ENCODE peak calls at places on chromosomes 4 and X, in four cellular contexts. One of them, this sample, is unnamed.

GRCh38 chr4:113016377-113016776 is 33.1 kb upstream of the ANK2 start:
- DNase-seq in K562: no peak
- DNase-seq in SK-N-SH: no peak
- DNase-seq in HepG2: no peak
- DNase-seq in this sample: no peak

GRCh38 chr4:122305853-122306252 is 73.0 kb upstream of the ADAD1 start:
- DNase-seq in SK-N-SH: no peak
- DNase-seq in HepG2: no peak
- DNase-seq in K562: no peak
- DNase-seq in this sample: no peak

GRCh38 chrX:8726031-8726652 is 5.8 kb downstream of the ANOS1 start:
- DNase-seq in K562: no peak
- DNase-seq in HepG2: no peak
- DNase-seq in SK-N-SH: no peak
- DNase-seq in this sample: no peak

GRCh38 chr4:98148856-98149255 is 5.6 kb upstream of the STPG2 start:
- DNase-seq in SK-N-SH: no peak
- DNase-seq in K562: no peak
- DNase-seq in HepG2: no peak
- DNase-seq in this sample: no peak

GRCh38 chr4:141388483-141388882 is 167.8 kb downstream of the ZNF330 start:
- DNase-seq in K562: no peak
- DNase-seq in SK-N-SH: no peak
- DNase-seq in HepG2: no peak
- DNase-seq in this sample: no peak

GRCh38 chrX:115573172-115573571 is 12.2 kb downstream of the PLS3 start:
- DNase-seq in SK-N-SH: no peak
- DNase-seq in K562: no peak
- DNase-seq in HepG2: no peak
- DNase-seq in this sample: no peak

GRCh38 chrX:152601848-152602616 is 35.7 kb upstream of the GABRQ start:
- DNase-seq in SK-N-SH: peak
- DNase-seq in K562: peak
- DNase-seq in HepG2: peak
- DNase-seq in this sample: peak

GRCh38 chrX:13396887-13397286 is 77.0 kb upstream of the ATXN3L start:
- DNase-seq in K562: no peak
- DNase-seq in SK-N-SH: no peak
- DNase-seq in HepG2: no peak
- DNase-seq in this sample: no peak

GRCh38 chr4:119632216-119632615 is 3.6 kb upstream of the PDE5A start:
- DNase-seq in HepG2: no peak
- DNase-seq in SK-N-SH: no peak
- DNase-seq in K562: no peak
- DNase-seq in this sample: no peak

GRCh38 chr4:143352052-143352451 is 15.4 kb downstream of the GAB1 start:
- DNase-seq in SK-N-SH: peak
- DNase-seq in HepG2: no peak
- DNase-seq in K562: no peak
- DNase-seq in this sample: no peak

GRCh38 chrX:66000628-66001275 is 39.1 kb downstream of the VSIG4 start:
- DNase-seq in HepG2: no peak
- DNase-seq in SK-N-SH: no peak
- DNase-seq in K562: no peak
- DNase-seq in this sample: no peak

GRCh38 chr4:87469390-87469789 is 47.0 kb downstream of the NUDT9 start:
- DNase-seq in HepG2: no peak
- DNase-seq in K562: no peak
- DNase-seq in SK-N-SH: no peak
- DNase-seq in this sample: no peak

GRCh38 chr4:115723621-115724020 is 610.2 kb upstream of the NDST4 start:
- DNase-seq in HepG2: no peak
- DNase-seq in SK-N-SH: no peak
- DNase-seq in K562: no peak
- DNase-seq in this sample: no peak

GRCh38 chr4:38985363-38986065 is 46.7 kb downstream of the TMEM156 start:
- DNase-seq in K562: no peak
- DNase-seq in HepG2: no peak
- DNase-seq in SK-N-SH: no peak
- DNase-seq in this sample: no peak

GRCh38 chr4:101232074-101232776 is 115.1 kb downstream of the PPP3CA start:
- DNase-seq in K562: no peak
- DNase-seq in HepG2: no peak
- DNase-seq in SK-N-SH: no peak
- DNase-seq in this sample: no peak

GRCh38 chrX:40434947-40435346 is 145.8 kb upstream of the ATP6AP2 start:
- DNase-seq in SK-N-SH: peak
- DNase-seq in K562: peak
- DNase-seq in HepG2: no peak
- DNase-seq in this sample: no peak

GRCh38 chrX:40434443-40434842 is 146.3 kb upstream of the ATP6AP2 start:
- DNase-seq in SK-N-SH: no peak
- DNase-seq in HepG2: no peak
- DNase-seq in K562: no peak
- DNase-seq in this sample: no peak

GRCh38 chrX:40439625-40440532 is 140.9 kb upstream of the ATP6AP2 start:
- DNase-seq in HepG2: no peak
- DNase-seq in K562: no peak
- DNase-seq in SK-N-SH: no peak
- DNase-seq in this sample: no peak

GRCh38 chrX:40440841-40441240 is 139.9 kb upstream of the ATP6AP2 start:
- DNase-seq in K562: no peak
- DNase-seq in SK-N-SH: no peak
- DNase-seq in HepG2: no peak
- DNase-seq in this sample: no peak

GRCh38 chrX:40437348-40437747 is 143.4 kb upstream of the ATP6AP2 start:
- DNase-seq in HepG2: no peak
- DNase-seq in K562: no peak
- DNase-seq in SK-N-SH: no peak
- DNase-seq in this sample: no peak
- TF ChIP-seq ELF1 in HepG2: no peak
- TF ChIP-seq ELF1 in K562: no peak
- TF ChIP-seq ELF1 in SK-N-SH: no peak
- TF ChIP-seq ELF1 in this sample: no peak

DNA sequence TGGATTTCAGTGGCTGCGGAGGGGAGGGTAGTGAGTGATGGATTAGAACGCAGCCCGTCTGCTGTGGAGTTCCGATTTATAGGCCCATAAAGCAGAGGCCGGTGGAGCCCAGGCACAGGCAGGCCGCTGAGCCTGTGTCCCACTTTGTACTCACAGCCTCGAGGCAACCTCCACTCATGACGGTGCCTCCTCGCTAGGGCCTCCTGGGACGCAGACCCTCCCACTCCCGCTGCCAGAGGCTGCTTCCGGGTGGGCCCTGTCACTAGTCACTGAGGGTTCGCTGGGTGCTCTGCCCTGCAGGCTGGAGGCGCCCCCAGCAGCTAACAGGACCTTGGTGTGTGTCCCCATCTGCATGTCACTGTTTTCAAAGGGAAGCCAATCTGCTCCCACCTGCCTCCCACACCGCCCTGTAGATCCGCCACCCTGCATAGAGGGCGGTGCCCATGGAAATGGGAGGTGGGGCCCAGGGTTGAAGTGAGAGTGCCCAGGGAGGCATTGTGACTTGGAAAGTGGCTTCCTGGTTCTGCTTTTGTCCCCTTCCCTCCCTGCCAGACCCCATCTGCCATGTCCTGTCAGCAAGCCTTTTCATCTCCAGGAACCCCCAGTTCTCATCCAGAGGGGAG is 135.5 kb upstream of the PSAPL1 start:
- DNase-seq in SK-N-SH: no peak
- DNase-seq in HepG2: no peak
- DNase-seq in K562: no peak
- DNase-seq in this sample: no peak
- TF ChIP-seq ELF1 in SK-N-SH: no peak
- TF ChIP-seq ELF1 in HepG2: no peak
- TF ChIP-seq ELF1 in K562: no peak
- TF ChIP-seq ELF1 in this sample: no peak

GRCh38 chr4:104352211-104352610 is 142.5 kb downstream of the CXXC4 start:
- DNase-seq in SK-N-SH: no peak
- DNase-seq in HepG2: peak
- DNase-seq in K562: no peak
- DNase-seq in this sample: no peak
- TF ChIP-seq ELF1 in SK-N-SH: no peak
- TF ChIP-seq ELF1 in HepG2: no peak
- TF ChIP-seq ELF1 in K562: no peak
- TF ChIP-seq ELF1 in this sample: no peak

DNA sequence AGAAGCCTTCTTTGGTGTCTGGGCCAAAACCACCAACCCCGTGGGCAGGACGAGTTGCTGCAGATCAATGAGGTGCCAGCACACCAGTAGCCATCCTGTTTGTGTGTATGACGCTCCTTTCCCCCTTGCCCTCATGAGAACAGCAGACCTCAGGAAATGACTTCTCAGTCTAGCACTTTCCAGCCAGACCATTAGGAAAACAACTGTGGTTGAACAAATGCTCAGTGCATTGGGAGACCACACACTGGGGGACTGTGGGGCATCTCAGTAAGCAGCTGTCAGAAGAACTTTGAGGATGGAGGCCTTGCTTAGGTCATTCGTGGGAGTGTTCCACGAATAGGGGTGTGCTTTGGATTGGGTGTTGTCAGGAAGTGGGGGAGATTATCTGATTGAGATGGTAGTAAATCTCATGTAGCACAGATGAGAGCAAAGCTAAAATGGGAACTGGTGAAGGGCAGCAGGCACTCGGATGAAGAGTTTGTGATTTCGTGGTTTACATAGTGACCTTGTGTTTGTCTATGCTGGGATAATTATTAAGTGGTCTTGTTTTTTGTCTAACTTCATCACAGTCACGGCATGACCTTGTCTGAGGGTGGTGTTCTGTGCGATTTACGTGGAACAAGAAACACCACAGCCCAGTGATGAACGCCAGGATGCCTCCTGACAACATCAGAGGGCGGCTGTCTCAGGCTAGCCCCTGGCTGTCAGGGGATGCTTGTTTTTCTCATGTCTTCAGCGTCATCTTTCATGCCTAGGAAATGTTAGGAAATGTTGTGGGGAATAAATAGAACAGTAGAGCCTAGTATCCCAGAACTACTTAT is 70.1 kb downstream of the USP46 start:
- DNase-seq in SK-N-SH: no peak
- DNase-seq in HepG2: no peak
- DNase-seq in K562: no peak
- DNase-seq in this sample: no peak
- TF ChIP-seq ELF1 in SK-N-SH: no peak
- TF ChIP-seq ELF1 in HepG2: no peak
- TF ChIP-seq ELF1 in K562: no peak
- TF ChIP-seq ELF1 in this sample: no peak

GRCh38 chrX:101659601-101660063 is at the start of gene ARMCX2:
- DNase-seq in K562: no peak
- DNase-seq in HepG2: no peak
- DNase-seq in SK-N-SH: peak
- DNase-seq in this sample: no peak
- TF ChIP-seq ELF1 in K562: no peak
- TF ChIP-seq ELF1 in HepG2: no peak
- TF ChIP-seq ELF1 in SK-N-SH: no peak
- TF ChIP-seq ELF1 in this sample: no peak

DNA sequence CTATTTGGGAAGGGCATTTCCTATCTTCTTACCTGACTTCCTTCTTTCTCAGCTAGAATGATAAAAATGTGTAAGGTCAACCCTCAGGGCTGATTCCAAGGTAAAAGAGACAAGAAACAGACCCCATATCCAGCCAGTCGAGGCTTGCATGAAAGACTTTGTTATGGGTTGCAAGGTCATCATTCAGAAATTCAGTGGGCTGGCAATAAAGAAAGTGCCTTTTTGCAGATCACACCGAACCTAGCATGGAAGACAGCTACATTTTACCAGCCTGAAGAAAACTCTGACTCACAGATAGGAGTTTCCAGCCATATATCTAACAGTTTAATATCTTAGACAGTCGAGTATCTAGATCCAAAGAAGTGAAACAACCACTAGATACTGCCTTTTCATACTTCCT is 87.4 kb downstream of the PDGFC start:
- DNase-seq in K562: no peak
- DNase-seq in HepG2: no peak
- DNase-seq in SK-N-SH: no peak
- DNase-seq in this sample: no peak
- TF ChIP-seq ELF1 in K562: no peak
- TF ChIP-seq ELF1 in HepG2: no peak
- TF ChIP-seq ELF1 in SK-N-SH: no peak
- TF ChIP-seq ELF1 in this sample: no peak

DNA sequence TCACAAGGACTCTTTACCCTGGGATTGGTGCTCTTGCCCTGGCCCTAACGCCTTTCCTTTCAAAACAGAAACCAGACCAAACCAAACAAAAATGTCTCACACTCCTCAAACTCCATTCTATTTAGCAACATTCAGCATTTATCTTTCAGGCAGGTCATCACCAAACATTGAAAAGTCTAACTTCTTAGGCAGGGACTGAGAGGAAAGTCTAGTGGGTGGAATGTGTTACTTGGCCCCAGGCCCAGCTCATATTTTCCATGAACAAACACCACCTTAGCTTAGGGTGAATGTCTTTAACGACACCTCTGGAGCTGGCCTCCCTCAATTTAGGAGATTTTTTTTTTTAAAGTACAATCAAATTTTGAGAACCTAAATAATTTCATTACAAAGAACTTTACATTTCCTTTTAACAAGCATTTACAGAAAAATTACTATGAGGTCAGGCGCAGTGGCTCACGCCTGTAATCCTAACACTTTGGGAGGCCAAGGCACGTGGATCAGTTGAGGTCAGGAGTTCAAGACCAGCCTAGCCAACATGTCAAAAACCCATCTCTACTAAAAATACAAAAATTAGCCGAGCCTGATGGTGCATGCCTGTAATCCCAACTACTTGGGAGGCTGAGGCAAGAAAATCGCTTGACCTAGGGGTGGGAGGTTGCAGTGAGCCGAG is 10.2 kb upstream of the N4BP2 start:
- DNase-seq in SK-N-SH: no peak
- DNase-seq in HepG2: peak
- DNase-seq in K562: peak
- DNase-seq in this sample: no peak
- TF ChIP-seq ELF1 in SK-N-SH: no peak
- TF ChIP-seq ELF1 in HepG2: no peak
- TF ChIP-seq ELF1 in K562: no peak
- TF ChIP-seq ELF1 in this sample: no peak

GRCh38 chr4:157315968-157316367 is 95.4 kb downstream of the GRIA2 start:
- DNase-seq in SK-N-SH: no peak
- DNase-seq in HepG2: no peak
- DNase-seq in K562: no peak
- DNase-seq in this sample: no peak

GRCh38 chr4:157312702-157313101 is 92.2 kb downstream of the GRIA2 start:
- DNase-seq in K562: no peak
- DNase-seq in HepG2: no peak
- DNase-seq in SK-N-SH: no peak
- DNase-seq in this sample: no peak

GRCh38 chr4:157320092-157320491 is 99.6 kb downstream of the GRIA2 start:
- DNase-seq in SK-N-SH: no peak
- DNase-seq in K562: no peak
- DNase-seq in HepG2: no peak
- DNase-seq in this sample: no peak

DNA sequence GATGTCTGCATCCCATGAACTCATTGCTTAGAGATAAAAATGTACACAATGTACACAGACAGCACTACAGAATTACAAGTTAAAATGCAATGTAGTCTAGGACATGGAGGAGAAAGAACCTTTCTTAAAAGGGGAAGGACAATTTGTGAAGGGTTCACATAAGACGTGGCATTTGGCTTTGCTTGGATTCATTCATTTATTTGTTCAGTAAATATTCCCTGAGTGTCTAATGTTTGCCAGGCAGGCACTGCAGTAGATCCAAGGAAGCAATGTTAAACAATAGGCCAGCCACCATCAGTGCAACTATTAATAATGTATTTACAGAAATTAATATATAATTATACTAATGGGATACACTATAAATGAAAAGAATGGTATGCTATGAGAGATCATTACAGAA is 94.4 kb downstream of the GRIA2 start:
- DNase-seq in K562: no peak
- DNase-seq in HepG2: no peak
- DNase-seq in SK-N-SH: no peak
- DNase-seq in this sample: no peak
- TF ChIP-seq ELF1 in K562: no peak
- TF ChIP-seq ELF1 in HepG2: no peak
- TF ChIP-seq ELF1 in SK-N-SH: no peak
- TF ChIP-seq ELF1 in this sample: no peak

This sample was measured in HCT116.